ENCODE peak calls at places on chromosomes 4 and X, in seven cellular contexts. H, M, X, B, Y, V and D are unnamed samples.

GRCh38 chr4:60216752-60217151 is 983.4 kb upstream of the ADGRL3 start:
- DNase-seq in H (peak; percentile 18), B (no peak), X (no peak), M (no peak), Y (no peak), V (no peak), D (no peak)

GRCh38 chrX:75229774-75230173 is 44.1 kb upstream of the UPRT start:
- DNase-seq in X (no peak), Y (no peak), V (peak; percentile 86), H (no peak), M (no peak), B (no peak), D (no peak)

GRCh38 chr4:156941940-156942548 is 29.6 kb downstream of the PDGFC start:
- DNase-seq in X (no peak), M (peak; percentile 78), V (no peak), Y (no peak), B (peak; percentile 90), H (peak; percentile 87), D (no peak)

GRCh38 chr4:37693450-37694190 is 7.4 kb upstream of the RELL1 start:
- DNase-seq in V (no peak), M (no peak), B (peak; percentile 86), X (peak; percentile 65), H (no peak), Y (no peak), D (no peak)

GRCh38 chrX:101973066-101973465 is 41.2 kb upstream of the ZMAT1 start:
- DNase-seq in M (no peak), V (no peak), X (no peak), H (no peak), B (no peak), Y (no peak), D (no peak)

GRCh38 chr4:56464581-56464980 is 2.8 kb upstream of the SRP72 start:
- DNase-seq in M (no peak), X (no peak), V (no peak), H (no peak), B (no peak), Y (no peak), D (no peak)

GRCh38 chr4:174210952-174211490 is 72.4 kb downstream of the FBXO8 start:
- DNase-seq in Y (no peak), H (no peak), M (no peak), B (peak; percentile 46), X (no peak), V (no peak), D (no peak)

GRCh38 chr4:123443401-123444297 is 47.1 kb downstream of the SPRY1 start:
- DNase-seq in V (no peak), H (no peak), X (no peak), B (no peak), M (peak; percentile 32), Y (no peak), D (peak; percentile 20)

GRCh38 chr4:183987987-183988392 is 82.9 kb downstream of the STOX2 start:
- DNase-seq in X (peak; percentile 89), M (peak; percentile 35), H (peak; percentile 91), Y (no peak), V (no peak), B (peak; percentile 84), D (peak; percentile 54)

GRCh38 chrX:130118396-130118795 is 8.1 kb upstream of the ELF4 start:
- DNase-seq in Y (peak; percentile 47), H (peak; percentile 45), X (peak; percentile 85), B (peak; percentile 77), M (no peak), V (no peak), D (no peak)

GRCh38 chr4:15234585-15235126 is 193.2 kb upstream of the C1QTNF7 start:
- DNase-seq in V (no peak), Y (no peak), X (no peak), B (peak; percentile 91), H (peak; percentile 30), M (no peak), D (no peak)

GRCh38 chrX:123422875-123423274 is 238.8 kb downstream of the GRIA3 start:
- DNase-seq in B (peak; percentile 53), V (peak; percentile 18), M (peak; percentile 28), Y (peak; percentile 51), H (peak; percentile 39), X (no peak), D (peak; percentile 14)

GRCh38 chr4:6116696-6117285 is 83.6 kb downstream of the JAKMIP1 start:
- DNase-seq in H (no peak), B (no peak), Y (no peak), V (no peak), M (no peak), X (no peak), D (no peak)

GRCh38 chr4:173522160-173522873 is 7.7 kb downstream of the HAND2 start:
- DNase-seq in M (peak; percentile 81), H (peak; percentile 93), B (no peak), V (no peak), X (no peak), Y (no peak), D (peak; percentile 73)

GRCh38 chr4:179530953-179531352 is 2088.7 kb upstream of the AGA start:
- DNase-seq in X (no peak), H (no peak), B (no peak), Y (no peak), V (no peak), M (no peak), D (no peak)

DNA sequence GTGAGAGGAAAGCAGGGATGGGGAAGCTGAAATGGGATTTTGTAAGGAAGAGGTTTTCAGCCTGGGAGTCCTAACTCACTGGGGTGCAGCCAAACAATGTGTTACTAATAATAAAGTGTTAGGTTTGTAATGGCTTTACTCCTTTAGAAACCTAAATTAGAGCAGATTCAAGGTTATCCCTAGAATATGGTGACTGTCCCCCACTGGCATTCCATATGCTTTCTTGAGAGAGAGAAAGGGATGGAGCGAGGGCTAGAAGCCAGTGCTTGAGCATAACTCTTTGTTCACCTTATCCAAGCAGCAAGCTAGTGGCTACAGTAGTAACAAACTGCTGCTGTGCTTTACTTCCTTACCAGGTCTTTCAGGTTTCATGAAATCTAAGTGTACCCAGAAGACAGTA is 249.1 kb upstream of the PGRMC2 start:
- DNase-seq in X (no peak), B (no peak), M (no peak), Y (no peak), V (no peak), H (no peak), D (no peak)
- H3K9me2 ChIP-seq in X (no peaks in the 10 kb centered on the region), B (no peaks in the 10 kb centered on the region), M (no peaks in the 10 kb centered on the region), Y (no peaks in the 10 kb centered on the region), V (no peaks in the 10 kb centered on the region), H (no peaks in the 10 kb centered on the region), D (no peaks in the 10 kb centered on the region)

DNA sequence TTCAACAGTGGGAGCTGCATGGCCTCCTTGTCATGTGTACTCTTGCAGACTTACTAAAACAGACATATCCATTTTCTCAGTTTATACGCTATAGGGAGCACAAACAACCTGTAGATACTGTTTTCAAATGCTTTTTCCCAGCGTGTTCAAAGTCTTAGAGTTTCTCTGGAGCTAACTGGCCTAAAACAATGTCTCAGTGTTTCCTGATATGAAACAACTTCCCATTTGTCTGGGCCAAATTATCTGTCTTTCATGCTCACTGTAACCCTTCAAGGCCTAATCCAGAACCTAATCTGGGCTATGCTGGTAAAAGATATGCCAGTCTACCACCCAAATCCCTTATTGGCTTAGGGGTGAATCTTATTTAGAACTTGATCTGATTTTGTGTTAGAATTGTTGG is 38.8 kb downstream of the RAB40A start:
- DNase-seq in X (no peak), B (no peak), H (no peak), V (no peak), M (no peak), Y (no peak), D (no peak)
- H3K9me2 ChIP-seq in X (no peaks in the 10 kb centered on the region), B (no peaks in the 10 kb centered on the region), H (no peaks in the 10 kb centered on the region), V (no peaks in the 10 kb centered on the region), M (no peaks in the 10 kb centered on the region), Y (no peaks in the 10 kb centered on the region), D (no peaks in the 10 kb centered on the region)

DNA sequence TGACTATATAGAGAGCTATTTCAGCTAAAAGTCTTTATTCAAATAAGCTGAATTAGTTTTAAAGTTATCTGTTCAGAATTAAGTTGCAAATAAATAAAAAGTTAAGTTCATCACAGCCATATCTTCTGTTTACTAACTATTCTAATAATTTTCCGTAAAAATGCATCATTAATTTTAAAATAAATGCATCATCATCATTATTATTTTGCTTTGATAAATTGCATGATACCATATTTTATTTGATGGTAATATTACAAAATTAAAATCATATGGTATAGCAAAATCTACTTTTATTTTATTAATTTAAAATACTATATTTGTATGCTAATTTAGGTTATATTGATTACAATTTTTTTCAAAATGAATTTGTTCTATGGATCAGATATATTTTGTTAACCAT is 357.3 kb upstream of the NDST4 start:
- DNase-seq in V (no peak), X (no peak), Y (no peak), H (no peak), B (no peak), M (no peak), D (no peak)
- H3K9me2 ChIP-seq in V (no peaks in the 10 kb centered on the region), X (no peaks in the 10 kb centered on the region), Y (no peaks in the 10 kb centered on the region), H (no peaks in the 10 kb centered on the region), B (no peaks in the 10 kb centered on the region), M (peaks cover 6% of the 10 kb centered on the region), D (no peaks in the 10 kb centered on the region)

DNA sequence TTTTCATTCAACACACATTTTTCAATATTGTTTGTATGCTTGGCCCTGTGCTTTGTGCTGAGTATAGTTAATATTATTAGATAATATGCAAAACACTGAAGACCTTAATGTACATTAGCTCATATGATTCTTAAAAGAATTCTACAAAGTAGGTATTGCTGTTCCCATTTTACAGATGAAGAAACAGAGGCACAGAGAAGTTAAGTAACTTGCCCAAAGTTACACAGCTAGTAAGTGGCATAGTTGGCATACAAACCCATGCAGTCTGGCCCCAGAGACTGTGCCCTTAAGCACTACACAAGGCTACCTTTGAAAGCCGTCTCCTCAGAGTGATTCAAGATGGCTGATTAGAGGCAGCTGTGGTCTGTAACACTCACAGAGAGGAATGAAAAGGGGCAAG is 293.4 kb upstream of the F9 start:
- DNase-seq in B (no peak), X (no peak), M (no peak), V (no peak), H (no peak), Y (no peak), D (no peak)
- H3K9me2 ChIP-seq in B (no peaks in the 10 kb centered on the region), X (no peaks in the 10 kb centered on the region), M (no peaks in the 10 kb centered on the region), V (no peaks in the 10 kb centered on the region), H (no peaks in the 10 kb centered on the region), Y (no peaks in the 10 kb centered on the region), D (no peaks in the 10 kb centered on the region)